ENCODE peak calls at places on chromosome 14, in nine cellular contexts. One of them, this sample, is unnamed.

GRCh38 chr14:78170203-78170602 is at the start of gene NRXN3:
- DNase-seq in T-helper 9 cell: no peak
- DNase-seq in astrocyte of the hippocampus: peak; percentile 36
- DNase-seq in pons: peak; percentile 4
- DNase-seq in HS-5: no peak
- DNase-seq in RPMI8226: no peak
- DNase-seq in activated naive CD4-positive, alpha-beta T cell: no peak
- DNase-seq in cardiac fibroblast: no peak
- DNase-seq in NCI-H82: peak; percentile 61
- DNase-seq in this sample: peak; percentile 50

GRCh38 chr14:63214417-63215196 is 10.4 kb downstream of the RHOJ start:
- DNase-seq in T-helper 9 cell: no peak
- DNase-seq in astrocyte of the hippocampus: no peak
- DNase-seq in pons: no peak
- DNase-seq in HS-5: no peak
- DNase-seq in RPMI8226: no peak
- DNase-seq in activated naive CD4-positive, alpha-beta T cell: no peak
- DNase-seq in cardiac fibroblast: peak; percentile 25
- DNase-seq in NCI-H82: no peak
- DNase-seq in this sample: no peak

GRCh38 chr14:52363001-52363704 is 49.0 kb downstream of the PTGER2 start:
- DNase-seq in T-helper 9 cell: no peak
- DNase-seq in astrocyte of the hippocampus: no peak
- DNase-seq in pons: no peak
- DNase-seq in HS-5: no peak
- DNase-seq in RPMI8226: no peak
- DNase-seq in activated naive CD4-positive, alpha-beta T cell: no peak
- DNase-seq in cardiac fibroblast: no peak
- DNase-seq in NCI-H82: peak; percentile 75
- DNase-seq in this sample: no peak

GRCh38 chr14:61438860-61439765 is 117.7 kb downstream of the PRKCH start:
- DNase-seq in T-helper 9 cell: peak; percentile 38
- DNase-seq in astrocyte of the hippocampus: peak; percentile 89
- DNase-seq in pons: peak; percentile 63
- DNase-seq in HS-5: no peak
- DNase-seq in RPMI8226: no peak
- DNase-seq in activated naive CD4-positive, alpha-beta T cell: no peak
- DNase-seq in cardiac fibroblast: peak; percentile 71
- DNase-seq in NCI-H82: no peak
- DNase-seq in this sample: no peak

GRCh38 chr14:77158175-77158908 is 16.8 kb upstream of the ZDHHC22 start:
- DNase-seq in T-helper 9 cell: no peak
- DNase-seq in astrocyte of the hippocampus: peak; percentile 82
- DNase-seq in pons: peak; percentile 85
- DNase-seq in HS-5: no peak
- DNase-seq in RPMI8226: no peak
- DNase-seq in activated naive CD4-positive, alpha-beta T cell: no peak
- DNase-seq in cardiac fibroblast: peak; percentile 71
- DNase-seq in NCI-H82: peak; percentile 52
- DNase-seq in this sample: no peak

GRCh38 chr14:62015945-62016344 is 253.7 kb downstream of the SNAPC1 start:
- DNase-seq in T-helper 9 cell: no peak
- DNase-seq in astrocyte of the hippocampus: peak; percentile 7
- DNase-seq in pons: no peak
- DNase-seq in HS-5: peak; percentile 2
- DNase-seq in RPMI8226: peak; percentile 45
- DNase-seq in activated naive CD4-positive, alpha-beta T cell: no peak
- DNase-seq in cardiac fibroblast: peak; percentile 2
- DNase-seq in NCI-H82: no peak
- DNase-seq in this sample: no peak

GRCh38 chr14:104001003-104001402 is 58.7 kb upstream of the RD3L start:
- DNase-seq in T-helper 9 cell: no peak
- DNase-seq in astrocyte of the hippocampus: peak; percentile 2
- DNase-seq in pons: no peak
- DNase-seq in HS-5: no peak
- DNase-seq in RPMI8226: no peak
- DNase-seq in activated naive CD4-positive, alpha-beta T cell: no peak
- DNase-seq in cardiac fibroblast: no peak
- DNase-seq in NCI-H82: peak; percentile 30
- DNase-seq in this sample: no peak

GRCh38 chr14:37036669-37037341 is 135.6 kb downstream of the SLC25A21 start:
- DNase-seq in T-helper 9 cell: no peak
- DNase-seq in astrocyte of the hippocampus: peak; percentile 42
- DNase-seq in pons: no peak
- DNase-seq in HS-5: no peak
- DNase-seq in RPMI8226: no peak
- DNase-seq in activated naive CD4-positive, alpha-beta T cell: no peak
- DNase-seq in cardiac fibroblast: no peak
- DNase-seq in NCI-H82: no peak
- DNase-seq in this sample: no peak

GRCh38 chr14:36454599-36455240 is 65.3 kb downstream of the NKX2-1 start:
- DNase-seq in T-helper 9 cell: no peak
- DNase-seq in astrocyte of the hippocampus: no peak
- DNase-seq in pons: no peak
- DNase-seq in HS-5: no peak
- DNase-seq in RPMI8226: no peak
- DNase-seq in activated naive CD4-positive, alpha-beta T cell: no peak
- DNase-seq in cardiac fibroblast: no peak
- DNase-seq in NCI-H82: no peak
- DNase-seq in this sample: no peak

This sample was measured in NT2/D1.